ENCODE peak calls at places on chromosomes 7 and 10, in four cellular contexts. L is adrenal gland, S is body of pancreas, G is lower lobe of right lung. K is an unnamed sample.

GRCh38 chr7:6395898-6396582 is 51.7 kb downstream of the DAGLB start:
- DNase-seq in L (peak), S (no peak), G (peak), K (no peak)

GRCh38 chr7:135939268-135939667 is 37.9 kb downstream of the MTPN start:
- DNase-seq in L (no peak), S (no peak), G (no peak), K (no peak)

GRCh38 chr7:108603922-108604684 is 34.4 kb downstream of the DNAJB9 start:
- DNase-seq in L (no peak), S (no peak), G (no peak), K (no peak)

GRCh38 chr10:103949728-103950127 is 17.2 kb upstream of the SLK start:
- DNase-seq in L (no peak), S (no peak), G (no peak), K (no peak)

GRCh38 chr7:77475181-77475580 is 59.0 kb upstream of the GSAP start:
- DNase-seq in L (no peak), S (no peak), G (no peak), K (no peak)

GRCh38 chr7:47392241-47392759 is 189.6 kb downstream of the TNS3 start:
- DNase-seq in L (peak), S (peak), G (no peak), K (no peak)

GRCh38 chr7:130143986-130144618 is 61.1 kb downstream of the TMEM209 start:
- DNase-seq in L (no peak), S (peak), G (no peak), K (no peak)

GRCh38 chr7:105854516-105854915 is 21.9 kb downstream of the ATXN7L1 start:
- DNase-seq in L (no peak), S (no peak), G (no peak), K (no peak)

GRCh38 chr7:117068511-117069155 is 115.3 kb downstream of the ST7 start:
- DNase-seq in L (peak), S (peak), G (no peak), K (peak)

DNA sequence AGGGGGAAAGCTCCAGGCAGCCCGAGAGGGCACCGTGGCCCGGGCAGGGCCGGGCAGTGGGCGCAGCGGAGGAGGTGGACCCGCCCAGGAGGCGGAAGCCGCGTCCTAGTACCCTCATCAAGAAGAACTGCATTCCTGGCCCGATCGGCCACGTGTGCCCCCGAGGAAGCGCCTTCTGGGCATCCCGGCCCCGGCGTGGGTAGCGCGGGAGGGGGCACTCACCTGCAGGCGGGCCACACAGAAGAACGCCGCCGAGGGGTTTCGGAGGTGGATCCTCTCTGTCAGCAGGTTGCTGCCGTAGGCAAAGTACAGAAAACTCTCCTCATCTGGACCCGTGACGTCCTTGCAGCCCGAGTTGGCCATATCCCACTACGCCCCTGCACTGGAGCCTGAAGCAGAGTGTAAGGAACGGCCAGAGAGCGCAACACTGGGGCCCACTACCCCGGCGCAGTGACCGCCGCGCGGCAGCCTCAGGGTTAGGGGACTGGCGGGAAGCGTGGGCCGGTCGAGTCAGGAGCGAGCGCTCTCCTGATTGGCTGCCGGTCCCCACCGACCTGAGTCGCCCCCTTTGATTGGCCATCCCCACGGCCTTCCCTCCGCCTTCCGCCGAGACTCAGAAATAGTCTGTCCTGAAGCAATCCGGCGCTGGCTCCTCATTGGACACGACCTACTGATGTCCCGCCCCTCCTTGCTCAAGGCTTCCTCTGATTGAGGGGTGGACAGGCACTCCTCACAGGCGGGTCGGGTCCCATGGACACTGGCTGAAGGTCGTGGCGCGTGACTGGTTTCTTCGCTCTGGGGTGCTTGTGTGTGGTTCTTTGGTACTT is at the start of gene GGCT:
- DNase-seq in L (peak), S (peak), G (peak), K (peak)
- TF ChIP-seq CTCF in L (no peak), S (no peak), G (no peak), K (no peak)

GRCh38 chr10:52609601-52610240 is 162.9 kb downstream of the MBL2 start:
- DNase-seq in L (no peak), S (no peak), G (no peak), K (no peak)
- H3K4me3 ChIP-seq in L (no peak), S (no peak), G (no peak), K (no peak)

GRCh38 chr10:2619472-2619871 is 447.9 kb upstream of the PFKP start:
- DNase-seq in L (no peak), S (no peak), G (no peak), K (peak)
- TF ChIP-seq CTCF in L (no peak), S (no peak), G (no peak), K (peak)

DNA sequence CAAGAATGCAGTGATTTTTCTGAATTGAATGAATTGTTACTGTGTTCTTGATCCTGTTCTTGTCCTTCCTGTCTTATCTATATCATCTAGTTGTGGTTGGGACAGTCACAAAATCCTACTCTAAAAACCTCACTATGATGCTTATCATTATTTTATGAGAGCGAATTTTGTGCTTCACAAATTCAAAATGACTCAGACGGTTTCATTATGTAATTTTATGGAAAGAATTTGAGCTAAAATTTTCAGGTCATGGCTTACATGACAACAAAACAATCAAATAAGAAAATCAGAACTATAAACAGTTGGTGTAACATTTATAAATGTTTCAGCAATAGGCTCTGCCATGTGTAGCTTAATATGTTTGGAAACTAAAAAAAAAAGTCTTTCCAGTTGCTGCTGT is 6.9 kb downstream of the PRKAR2B start:
- DNase-seq in L (no peak), S (no peak), G (no peak), K (no peak)
- H3K4me3 ChIP-seq in L (no peak), S (no peak), G (no peak), K (no peak)

GRCh38 chr7:36739351-36739750 is 15.1 kb upstream of the AOAH start:
- DNase-seq in L (no peak), S (no peak), G (no peak), K (no peak)
- TF ChIP-seq CTCF in L (no peak), S (no peak), G (no peak), K (no peak)

GRCh38 chr7:157667731-157668130 is 330.9 kb downstream of the DNAJB6 start:
- DNase-seq in L (peak), S (no peak), G (no peak), K (no peak)
- H3K4me3 ChIP-seq in L (no peak), S (no peak), G (no peak), K (no peak)

GRCh38 chr10:70363292-70363691 is 19.1 kb downstream of the LRRC20 start:
- DNase-seq in L (no peak), S (no peak), G (no peak), K (no peak)

GRCh38 chr10:70362357-70362756 is 20.1 kb downstream of the LRRC20 start:
- DNase-seq in L (no peak), S (no peak), G (no peak), K (no peak)

GRCh38 chr10:70364001-70364771 is 18.2 kb downstream of the LRRC20 start:
- DNase-seq in L (peak), S (peak), G (peak), K (peak)

GRCh38 chr10:70367195-70367796 is 15.1 kb downstream of the LRRC20 start:
- DNase-seq in L (no peak), S (no peak), G (no peak), K (no peak)

GRCh38 chr10:70364772-70365091 is 17.7 kb downstream of the LRRC20 start:
- DNase-seq in L (no peak), S (no peak), G (no peak), K (no peak)
- TF ChIP-seq CTCF in L (peak), S (no peak), G (peak), K (no peak)

GRCh38 chr10:122954731-122955050 is 664 bp upstream of the C10orf88 start:
- DNase-seq in L (no peak), S (no peak), G (peak), K (no peak)
- H3K4me3 ChIP-seq in L (no peak), S (no peak), G (peak), K (no peak)

K was measured in BE2C.